ENCODE peak calls at places on chromosomes 16 and 17, in ten cellular contexts. G is ascending aorta; W is K562; M is left ventricle myocardium inferior; S is fibroblast of lung; T is heart right ventricle; V is OCI-LY7; E is CD8-positive, alpha-beta T cell; X is body of pancreas; Q is uterus. L is an unnamed sample.

GRCh38 chr16:70151941-70152509 is 21.6 kb upstream of the CLEC18C start:
- DNase-seq in T (no peak), E (no peak), S (no peak), M (no peak), V (no peak), G (no peak), W (peak), X (no peak), Q (no peak), L (no peak)

GRCh38 chr16:85564277-85565051 is 48.7 kb upstream of the GSE1 start:
- DNase-seq in T (no peak), M (no peak), W (no peak), S (no peak), E (no peak), X (peak), Q (no peak), G (no peak), V (no peak), L (no peak)

GRCh38 chr16:53034306-53034705 is 18.4 kb downstream of the CHD9NB start:
- DNase-seq in Q (no peak), M (no peak), T (no peak), X (no peak), G (no peak), S (no peak), W (no peak), V (no peak), E (no peak), L (no peak)

GRCh38 chr16:78542419-78542818 is 443.0 kb downstream of the WWOX start:
- DNase-seq in X (no peak), S (no peak), T (no peak), M (no peak), V (no peak), W (no peak), E (no peak), Q (no peak), G (no peak), L (no peak)

GRCh38 chr16:5398203-5398602 is 300.6 kb upstream of the EEF2KMT start:
- DNase-seq in V (no peak), S (no peak), W (no peak), E (no peak), Q (no peak), X (no peak), T (no peak), G (no peak), M (no peak), L (no peak)

GRCh38 chr16:85459529-85460251 is 153.4 kb upstream of the GSE1 start:
- DNase-seq in M (peak), G (no peak), V (no peak), X (peak), E (no peak), W (no peak), T (no peak), Q (peak), S (peak), L (no peak)

GRCh38 chr16:89890886-89891657 is 17.7 kb downstream of the TCF25 start:
- DNase-seq in V (no peak), Q (no peak), G (no peak), S (no peak), E (no peak), W (no peak), X (no peak), M (no peak), T (no peak), L (peak)

GRCh38 chr17:47704781-47705180 is 10.8 kb downstream of the TBKBP1 start:
- DNase-seq in S (no peak), V (no peak), W (no peak), E (no peak), M (no peak), Q (no peak), X (no peak), G (no peak), T (no peak), L (no peak)

GRCh38 chr17:41421116-41421515 is 3.3 kb downstream of the KRT37 start:
- DNase-seq in W (no peak), S (no peak), X (no peak), G (no peak), V (no peak), T (no peak), E (no peak), M (no peak), Q (peak), L (peak)

GRCh38 chr17:72501404-72502110 is 380.7 kb downstream of the SOX9 start:
- DNase-seq in G (no peak), V (no peak), W (no peak), M (no peak), S (no peak), Q (no peak), X (peak), T (no peak), E (no peak), L (no peak)

GRCh38 chr17:909642-910323 is 69.8 kb downstream of the NXN start:
- DNase-seq in G (no peak), E (no peak), Q (peak), V (no peak), W (no peak), T (no peak), M (no peak), S (no peak), X (no peak), L (no peak)

GRCh38 chr17:278055-279028 is 74.3 kb downstream of the RPH3AL start:
- DNase-seq in S (no peak), E (no peak), G (no peak), T (no peak), V (no peak), Q (peak), M (no peak), X (no peak), W (no peak), L (no peak)

GRCh38 chr16:85350973-85351372 is 238.7 kb upstream of the CIBAR2 start:
- DNase-seq in Q (peak), M (peak), V (no peak), E (no peak), X (peak), W (no peak), S (peak), G (peak), T (peak), L (peak)

GRCh38 chr16:26012376-26012775 is 320.6 kb downstream of the HS3ST4 start:
- DNase-seq in Q (no peak), V (no peak), T (no peak), E (no peak), M (no peak), S (no peak), X (no peak), W (no peak), G (no peak), L (no peak)

GRCh38 chr17:43170140-43170765 is 761 bp upstream of the NBR1 start:
- DNase-seq in Q (peak), S (peak), E (peak), T (peak), G (peak), V (peak), M (peak), X (peak), W (peak), L (peak)

GRCh38 chr16:74298104-74298503 is 1.5 kb downstream of the PSMD7 start:
- DNase-seq in M (no peak), E (no peak), S (no peak), X (no peak), V (no peak), Q (no peak), T (no peak), G (no peak), W (no peak), L (no peak)

GRCh38 chr16:81831722-81832126 is 52.6 kb downstream of the PLCG2 start:
- DNase-seq in E (no peak), V (peak), W (no peak), G (peak), S (no peak), T (peak), M (peak), Q (no peak), X (peak), L (no peak)

GRCh38 chr17:2173005-2173404 is 118.1 kb downstream of the HIC1 start:
- DNase-seq in E (no peak), S (peak), Q (peak), T (peak), V (no peak), M (no peak), G (no peak), X (no peak), W (no peak), L (peak)

GRCh38 chr17:8981443-8981842 is 15.9 kb upstream of the PIK3R5 start:
- DNase-seq in S (no peak), M (no peak), V (no peak), Q (no peak), T (no peak), W (no peak), G (no peak), E (no peak), X (no peak), L (no peak)

GRCh38 chr17:39794249-39794970 is 56.7 kb downstream of the GRB7 start:
- DNase-seq in M (no peak), S (no peak), E (no peak), W (no peak), T (no peak), G (no peak), Q (no peak), V (peak), X (no peak), L (no peak)

GRCh38 chr17:13837417-13837816 is 231.9 kb upstream of the COX10 start:
- DNase-seq in G (no peak), T (no peak), W (no peak), E (no peak), S (no peak), M (no peak), Q (no peak), V (no peak), X (no peak), L (no peak)

GRCh38 chr17:75632863-75633483 is at the start of gene SMIM5:
- DNase-seq in X (peak), G (peak), M (peak), W (peak), T (peak), E (peak), V (peak), Q (peak), S (peak), L (peak)

GRCh38 chr16:79703066-79703465 is 102.5 kb upstream of the MAF start:
- DNase-seq in M (no peak), Q (no peak), E (no peak), W (no peak), V (no peak), T (no peak), G (no peak), X (no peak), S (peak), L (no peak)

GRCh38 chr16:89193021-89193575 is 7.2 kb downstream of the SLC22A31 start:
- DNase-seq in S (no peak), W (peak), Q (no peak), G (no peak), T (peak), V (peak), X (peak), M (peak), E (no peak), L (peak)

GRCh38 chr17:20242271-20242670 is 225.1 kb downstream of the LGALS9B start:
- DNase-seq in X (no peak), V (no peak), T (no peak), Q (no peak), M (no peak), W (no peak), E (no peak), S (no peak), G (no peak), L (no peak)

GRCh38 chr17:69117855-69118758 is 23.6 kb downstream of the ABCA6 start:
- DNase-seq in T (no peak), W (no peak), V (peak), G (no peak), E (no peak), S (no peak), M (no peak), X (no peak), Q (no peak), L (no peak)

GRCh38 chr16:28882476-28883180 is 4.3 kb downstream of the ATP2A1 start:
- DNase-seq in X (no peak), Q (no peak), M (no peak), S (peak), W (no peak), T (no peak), G (no peak), V (no peak), E (no peak), L (no peak)

GRCh38 chr17:41692722-41693521 is 4.2 kb downstream of the EIF1 start:
- DNase-seq in W (no peak), Q (no peak), X (no peak), S (no peak), V (no peak), E (no peak), T (no peak), G (no peak), M (no peak), L (peak)

GRCh38 chr16:12420661-12421209 is 383.0 kb downstream of the CPPED1 start:
- DNase-seq in G (no peak), M (no peak), T (no peak), W (peak), S (no peak), Q (no peak), X (no peak), E (no peak), V (no peak), L (no peak)

GRCh38 chr17:62919388-62919787 is 46.6 kb upstream of the TANC2 start:
- DNase-seq in W (peak), X (no peak), E (no peak), V (no peak), G (no peak), Q (no peak), S (peak), T (no peak), M (no peak), L (peak)

GRCh38 chr17:80860101-80860671 is 131.5 kb upstream of the CHMP6 start:
- DNase-seq in T (no peak), E (no peak), Q (no peak), S (no peak), M (no peak), W (no peak), X (no peak), G (no peak), V (no peak), L (no peak)
- TF ChIP-seq CTCF in T (no peak), E (no peak), Q (no peak), S (no peak), M (no peak), W (no peak), X (no peak), G (no peak), V (no peak), L (no peak)

GRCh38 chr17:82299452-82299851 is 18.0 kb downstream of the CD7 start:
- DNase-seq in E (no peak), W (no peak), X (no peak), G (no peak), Q (no peak), M (no peak), S (no peak), V (no peak), T (no peak), L (no peak)
- H3K4me3 ChIP-seq in E (no peak), W (no peak), X (no peak), G (no peak), Q (no peak), M (no peak), S (no peak), V (no peak), T (no peak), L (no peak)

GRCh38 chr17:81523139-81524062 is 4.8 kb upstream of the FSCN2 start:
- DNase-seq in V (peak), W (peak), E (no peak), Q (no peak), S (peak), G (no peak), X (no peak), M (no peak), T (no peak), L (peak)
- TF ChIP-seq CTCF in V (peak), W (peak), E (no peak), Q (no peak), S (peak), G (no peak), X (no peak), M (no peak), T (no peak), L (peak)

DNA sequence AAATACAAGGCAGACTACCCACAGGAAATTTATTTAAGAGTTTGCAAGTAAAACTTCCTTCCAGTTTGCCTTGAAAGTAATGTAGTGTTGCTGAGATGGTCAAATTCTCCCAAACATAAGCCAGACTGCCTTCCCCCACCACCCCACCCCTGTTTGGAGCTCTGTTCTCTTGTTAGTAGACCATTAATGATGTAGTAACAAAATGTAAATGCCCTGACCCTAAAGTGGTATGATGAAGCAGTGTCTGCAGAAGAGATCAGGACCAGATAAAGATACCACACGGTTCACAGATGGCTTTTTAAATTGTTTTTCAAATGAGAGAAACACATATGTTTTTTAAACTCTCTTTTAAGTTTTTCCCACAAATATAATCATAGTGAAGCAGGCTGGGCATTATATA is 136.4 kb upstream of the TMEM97 start:
- DNase-seq in V (no peak), S (no peak), G (no peak), W (no peak), E (no peak), T (no peak), M (no peak), X (no peak), Q (no peak), L (no peak)
- H3K4me3 ChIP-seq in V (no peak), S (no peak), G (no peak), W (no peak), E (no peak), T (no peak), M (no peak), X (no peak), Q (no peak), L (no peak)

DNA sequence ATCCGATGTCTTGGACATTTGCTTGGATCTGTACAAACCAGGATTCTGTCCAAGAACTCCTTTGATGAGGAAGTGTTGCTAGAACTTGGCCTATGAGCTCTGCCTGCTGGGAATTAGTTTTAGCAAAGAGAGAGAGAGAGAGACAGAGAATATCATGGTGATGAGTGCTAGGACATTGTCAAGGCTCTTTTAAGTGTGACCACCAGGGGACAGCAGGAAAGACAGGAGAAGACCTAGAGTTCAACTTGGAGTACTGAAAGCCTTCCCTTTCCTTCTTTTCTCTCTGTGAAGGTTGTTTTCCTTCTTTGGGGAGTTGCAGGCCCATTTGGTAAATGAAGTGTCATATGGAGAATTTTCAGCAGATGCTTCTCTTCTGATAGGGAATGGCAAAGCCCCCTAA is 389.2 kb upstream of the HSBP1 start:
- DNase-seq in G (no peak), W (no peak), X (no peak), S (no peak), V (no peak), M (no peak), Q (no peak), E (no peak), T (no peak), L (no peak)
- TF ChIP-seq CTCF in G (no peak), W (peak), X (no peak), S (no peak), V (peak), M (no peak), Q (no peak), E (no peak), T (no peak), L (no peak)

DNA sequence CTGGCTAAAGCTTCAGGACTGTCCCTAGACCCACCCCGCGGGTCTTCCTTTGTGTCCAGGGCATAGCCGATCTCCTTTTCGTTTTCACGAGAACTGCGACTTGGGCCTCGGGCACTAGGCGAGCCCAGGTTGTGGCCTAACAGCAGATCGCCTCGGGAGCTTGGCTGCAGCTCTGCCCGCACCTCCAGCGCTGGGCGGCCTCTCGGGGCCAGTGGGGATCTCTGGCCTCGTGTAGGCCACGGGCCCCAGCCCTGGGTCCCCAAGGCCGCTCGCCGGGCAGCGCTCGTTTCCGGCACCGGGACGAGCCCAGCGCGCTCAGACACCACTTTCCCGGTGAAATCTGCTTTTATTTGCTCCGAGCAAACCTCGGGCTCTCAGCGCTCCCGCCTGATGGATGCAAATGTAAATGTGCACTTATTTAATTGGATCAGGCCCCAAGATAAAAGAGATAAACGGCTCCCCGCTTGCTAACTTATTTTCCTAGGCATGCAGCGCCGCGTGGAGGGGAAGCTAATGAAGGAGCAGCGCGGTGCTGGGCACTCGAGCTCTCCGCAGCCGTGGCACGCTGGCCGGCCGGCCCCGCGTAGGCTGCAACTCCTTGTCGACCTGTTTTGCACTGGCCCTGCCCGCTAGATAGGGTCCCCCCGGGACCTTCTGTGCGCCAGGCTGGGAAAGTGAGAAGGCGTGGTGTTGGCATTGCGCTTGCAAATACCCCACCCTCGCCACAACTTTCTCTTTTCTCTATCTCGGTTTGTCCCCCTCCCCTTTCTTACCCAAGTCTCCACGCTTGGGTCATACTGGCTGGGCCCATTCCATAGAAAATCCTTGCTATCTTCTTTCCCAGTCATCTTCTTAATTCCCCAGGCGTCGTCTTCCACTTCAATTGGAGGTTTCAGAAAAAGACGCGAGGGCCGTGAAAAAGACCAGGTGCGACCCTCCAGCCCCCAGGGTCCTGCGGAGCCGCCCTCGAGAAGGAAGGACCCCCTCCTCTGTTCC is 8.0 kb downstream of the IRX5 start:
- DNase-seq in X (no peak), S (no peak), Q (no peak), W (no peak), G (no peak), T (no peak), E (no peak), M (no peak), V (no peak), L (no peak)
- H3K4me3 ChIP-seq in X (no peak), S (no peak), Q (no peak), W (no peak), G (peak), T (peak), E (no peak), M (peak), V (no peak), L (no peak)

DNA sequence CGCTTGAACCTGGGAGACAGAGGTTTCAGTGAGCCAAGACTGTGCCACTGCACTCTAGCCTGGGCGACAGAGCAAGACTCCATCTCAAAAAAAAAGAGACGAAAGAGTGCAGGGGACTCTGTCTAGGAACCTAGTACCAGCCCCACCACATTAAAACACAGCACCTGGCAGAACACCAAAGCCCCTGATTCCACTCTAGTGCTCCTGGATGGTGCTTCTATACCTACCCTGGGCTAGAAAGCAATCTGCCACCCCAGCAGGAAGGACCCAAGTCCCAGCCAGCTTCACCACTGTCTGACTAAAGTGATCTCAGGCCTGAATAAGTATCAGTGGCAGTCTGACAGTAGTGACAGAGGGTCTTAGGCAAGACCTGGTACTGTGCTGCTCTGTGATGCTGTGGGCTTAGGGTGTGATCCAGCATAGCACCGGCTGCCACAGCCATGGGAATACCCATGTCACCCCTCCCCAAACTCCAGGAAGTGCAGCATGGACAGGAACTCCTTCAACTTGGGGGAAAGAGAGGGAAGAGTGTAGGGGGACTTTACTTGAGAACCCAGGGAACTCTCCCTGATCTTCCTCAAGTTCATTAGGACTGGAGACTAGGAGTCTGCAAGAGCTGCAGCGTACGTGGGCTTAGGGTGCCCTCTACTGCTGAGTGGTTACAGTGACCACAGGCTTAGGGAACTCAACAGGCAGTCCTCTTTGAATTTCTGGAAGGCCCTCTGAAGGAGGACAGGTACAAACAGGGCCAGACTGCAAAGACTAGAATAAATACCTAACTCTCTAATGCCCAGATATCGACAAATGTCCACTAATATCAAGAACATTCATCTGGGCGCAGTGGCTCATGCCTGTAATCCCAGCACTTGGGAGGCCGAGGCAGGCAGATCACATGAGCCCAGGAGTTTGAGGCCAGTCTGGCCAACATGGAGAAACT is 30.0 kb upstream of the RNF43 start:
- DNase-seq in W (peak), Q (no peak), M (peak), E (peak), S (peak), T (peak), X (peak), V (peak), G (no peak), L (peak)
- TF ChIP-seq CTCF in W (peak), Q (no peak), M (peak), E (peak), S (peak), T (peak), X (peak), V (peak), G (peak), L (peak)